ENCODE peak calls at places on chromosomes 12 and 14, in seven cellular contexts. Q, U, E, O, B, V and Z are unnamed samples.

GRCh38 chr12:49043856-49044258 is 16.7 kb downstream of the KMT2D start:
- DNase-seq in Q (peak; percentile 72), U (no peak), E (peak; percentile 83), O (peak; percentile 37), B (peak; percentile 80), V (no peak), Z (peak; percentile 76)

GRCh38 chr12:111313833-111314259 is 55.0 kb downstream of the PHETA1 start:
- DNase-seq in Q (peak; percentile 71), U (peak; percentile 23), E (no peak), O (peak; percentile 87), B (peak; percentile 89), V (peak; percentile 79), Z (peak; percentile 71)

GRCh38 chr14:35088514-35088913 is 33.3 kb downstream of the PPP2R3C start:
- DNase-seq in Q (no peak), U (no peak), E (no peak), O (peak; percentile 4), B (no peak), V (no peak), Z (no peak)

GRCh38 chr12:49537709-49538601 is 875 bp upstream of the KCNH3 start:
- DNase-seq in Q (no peak), U (no peak), E (no peak), O (peak; percentile 15), B (peak; percentile 41), V (no peak), Z (no peak)

GRCh38 chr12:27207626-27208413 is 36.3 kb upstream of the STK38L start:
- DNase-seq in Q (no peak), U (no peak), E (no peak), O (no peak), B (no peak), V (no peak), Z (no peak)

GRCh38 chr14:99136401-99136800 is 135.6 kb downstream of the BCL11B start:
- DNase-seq in Q (no peak), U (no peak), E (no peak), O (no peak), B (no peak), V (no peak), Z (no peak)

GRCh38 chr12:107225626-107226025 is 132.3 kb upstream of the CRY1 start:
- DNase-seq in Q (no peak), U (no peak), E (no peak), O (peak; percentile 25), B (no peak), V (no peak), Z (no peak)

GRCh38 chr12:114687802-114688201 is 3.8 kb upstream of the TBX3 start:
- DNase-seq in Q (no peak), U (no peak), E (no peak), O (no peak), B (no peak), V (no peak), Z (no peak)

GRCh38 chr14:55965851-55966250 is 152.4 kb upstream of the PELI2 start:
- DNase-seq in Q (no peak), U (no peak), E (no peak), O (no peak), B (no peak), V (no peak), Z (no peak)

GRCh38 chr14:96911499-96912130 is 114.4 kb downstream of the VRK1 start:
- DNase-seq in Q (no peak), U (no peak), E (no peak), O (no peak), B (no peak), V (no peak), Z (no peak)

GRCh38 chr12:111427417-111428074 is 21.8 kb downstream of the SH2B3 start:
- DNase-seq in Q (peak; percentile 24), U (no peak), E (no peak), O (no peak), B (no peak), V (no peak), Z (no peak)

GRCh38 chr12:39975374-39975918 is 130.4 kb downstream of the SLC2A13 start:
- DNase-seq in Q (no peak), U (no peak), E (no peak), O (peak; percentile 21), B (no peak), V (no peak), Z (no peak)

GRCh38 chr14:23113346-23114119 is 5.5 kb downstream of the CEBPE start:
- DNase-seq in Q (no peak), U (no peak), E (no peak), O (no peak), B (peak; percentile 52), V (peak; percentile 48), Z (no peak)

GRCh38 chr12:54125950-54126695 is 62.7 kb downstream of the SMUG1 start:
- DNase-seq in Q (no peak), U (no peak), E (no peak), O (no peak), B (no peak), V (peak; percentile 83), Z (no peak)

GRCh38 chr14:94465042-94465441 is 11.0 kb downstream of the SERPINA9 start:
- DNase-seq in Q (no peak), U (no peak), E (peak; percentile 28), O (no peak), B (no peak), V (no peak), Z (no peak)

GRCh38 chr12:2299207-2299606 is 246.4 kb downstream of the CACNA1C start:
- DNase-seq in Q (peak; percentile 60), U (no peak), E (no peak), O (no peak), B (no peak), V (no peak), Z (peak; percentile 16)

GRCh38 chr12:71223139-71223538 is 65.3 kb upstream of the TSPAN8 start:
- DNase-seq in Q (no peak), U (no peak), E (no peak), O (peak; percentile 8), B (no peak), V (no peak), Z (no peak)

GRCh38 chr14:36852853-36853634 is 191.4 kb downstream of the PAX9 start:
- DNase-seq in Q (no peak), U (no peak), E (no peak), O (no peak), B (no peak), V (no peak), Z (no peak)

GRCh38 chr12:122860854-122861585 is 25.8 kb downstream of the HIP1R start:
- DNase-seq in Q (peak; percentile 22), U (no peak), E (peak; percentile 82), O (no peak), B (no peak), V (peak; percentile 65), Z (no peak)

GRCh38 chr12:62604856-62605255 is 138.2 kb downstream of the MON2 start:
- DNase-seq in Q (no peak), U (no peak), E (no peak), O (no peak), B (peak; percentile 31), V (no peak), Z (no peak)

GRCh38 chr14:92531151-92531873 is 17.7 kb downstream of the RIN3 start:
- DNase-seq in Q (no peak), U (no peak), E (no peak), O (no peak), B (no peak), V (peak; percentile 69), Z (peak; percentile 59)

GRCh38 chr12:6570264-6570887 is 2.3 kb upstream of the NOP2 start:
- DNase-seq in Q (no peak), U (no peak), E (no peak), O (peak; percentile 41), B (peak; percentile 49), V (no peak), Z (peak; percentile 70)

GRCh38 chr12:42574879-42575278 is 14.7 kb downstream of the PRICKLE1 start:
- DNase-seq in Q (no peak), U (no peak), E (no peak), O (no peak), B (no peak), V (no peak), Z (no peak)
- H3K27ac ChIP-seq in Q (no peak overlapping the region), U (no peak overlapping the region), E (no peak overlapping the region), O (no peak overlapping the region), B (no peak overlapping the region), V (no peak overlapping the region), Z (no peak overlapping the region)

DNA sequence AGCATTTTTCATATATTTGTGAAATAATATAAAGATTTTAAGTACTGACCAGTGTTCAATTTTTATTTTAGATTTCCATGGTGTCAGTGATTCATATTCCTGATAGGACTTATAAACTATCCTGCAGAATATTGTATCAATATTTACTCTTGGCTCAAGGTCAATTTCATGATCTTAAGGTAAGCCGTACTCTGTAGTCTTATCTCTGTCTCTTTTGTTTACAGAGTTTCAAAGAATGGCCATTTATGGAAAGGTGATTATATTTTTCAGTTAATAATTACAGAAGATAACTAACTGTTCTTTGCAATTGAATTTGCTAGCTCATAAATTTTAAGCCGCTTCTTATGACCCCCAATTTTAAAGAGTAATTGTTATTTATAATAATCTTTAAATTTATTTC is 27.9 kb downstream of the CGRRF1 start:
- DNase-seq in Q (no peak), U (no peak), E (no peak), O (no peak), B (no peak), V (no peak), Z (no peak)
- TF ChIP-seq CTCF in Q (no peak), U (no peak), E (no peak), O (no peak), B (no peak), V (no peak), Z (no peak)

DNA sequence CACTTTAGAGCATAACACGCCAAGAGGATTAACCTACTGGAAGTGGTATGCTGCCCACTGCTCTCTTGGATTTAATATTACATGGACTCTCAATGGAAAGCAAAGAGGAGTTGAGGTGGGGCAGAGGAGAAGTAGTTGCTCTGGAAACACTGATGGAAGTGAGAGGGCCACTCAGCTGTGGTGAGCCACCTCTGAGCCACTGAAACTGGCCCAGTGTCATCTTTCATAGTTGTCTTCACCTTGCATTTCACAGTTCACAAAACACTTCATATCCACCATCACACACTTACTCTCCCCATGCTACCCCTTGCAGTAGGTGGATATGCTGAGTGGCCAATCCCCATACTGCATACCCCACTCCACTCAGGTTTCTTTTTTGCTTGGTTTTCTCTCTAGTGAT is 12.2 kb upstream of the PCED1B start:
- DNase-seq in Q (no peak), U (no peak), E (no peak), O (no peak), B (no peak), V (no peak), Z (no peak)
- H3K27ac ChIP-seq in Q (no peak overlapping the region), U (no peak overlapping the region), E (no peak overlapping the region), O (no peak overlapping the region), B (no peak overlapping the region), V (peak overlapping the region; percentile 78), Z (no peak overlapping the region)

DNA sequence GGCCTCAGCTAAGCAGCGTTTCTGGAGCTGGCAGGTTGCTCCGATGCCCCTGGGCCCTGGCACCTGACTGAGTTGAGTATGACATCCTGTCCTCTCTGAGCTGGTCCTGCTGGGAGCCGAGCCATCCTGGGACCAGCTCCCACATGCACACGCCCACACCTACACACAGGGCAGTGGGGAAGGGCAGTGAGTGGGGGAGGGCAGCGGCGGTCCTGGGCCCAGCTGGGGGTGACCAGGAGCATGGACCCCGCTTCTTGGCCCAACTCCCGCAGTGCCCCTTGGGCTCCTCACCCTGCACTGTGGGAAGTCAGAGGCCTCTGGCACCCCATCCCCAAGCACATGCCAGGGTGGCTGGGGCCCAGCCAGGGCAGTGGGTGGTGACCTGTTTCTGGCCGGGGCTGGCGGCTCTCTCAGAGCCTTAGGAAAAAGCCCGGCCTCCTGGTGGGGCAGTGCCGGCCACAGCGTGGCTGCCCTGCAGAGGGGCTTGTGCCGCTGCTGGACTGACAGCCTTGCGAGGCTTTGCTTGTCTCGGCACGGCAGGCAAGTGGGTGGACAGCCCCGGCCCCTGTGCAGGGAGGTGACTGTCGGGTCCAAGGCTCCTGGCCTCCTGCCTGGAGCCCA is 5.9 kb upstream of the CRIP2 start:
- DNase-seq in Q (peak; percentile 82), U (no peak), E (no peak), O (no peak), B (no peak), V (peak; percentile 92), Z (no peak)
- TF ChIP-seq CTCF in Q (no peak), U (no peak), E (no peak), O (no peak), B (no peak), V (peak; percentile 16), Z (no peak)